ENCODE peak calls at places on chromosomes 13 and 19, in seven cellular contexts. B is ovary, D is suprapubic skin, I is sigmoid colon, H is stomach, X is GM12878, L is upper lobe of left lung. J is an unnamed sample. For H3K36me3 and H3K27me3, the result is how much of the 10 kb centered on the place peaks cover.

GRCh38 chr19:16141043-16141442 is 2.4 kb upstream of the HSH2D start:
- DNase-seq in B (no peak), D (no peak), I (no peak), H (no peak), X (peak), L (no peak), J (peak)

GRCh38 chr13:105655046-105655445 is 880.4 kb downstream of the EFNB2 start:
- DNase-seq in B (no peak), D (no peak), I (no peak), H (no peak), X (no peak), L (no peak), J (no peak)

GRCh38 chr13:38008636-38009035 is 139.1 kb upstream of the TRPC4 start:
- DNase-seq in B (no peak), D (no peak), I (no peak), H (no peak), X (no peak), L (no peak), J (peak)

GRCh38 chr13:73879346-73880020 is 254.7 kb downstream of the KLF12 start:
- DNase-seq in B (no peak), D (no peak), I (no peak), H (no peak), X (no peak), L (no peak), J (no peak)

GRCh38 chr19:2477732-2478191 is 1.8 kb downstream of the GADD45B start:
- DNase-seq in B (no peak), D (no peak), I (peak), H (no peak), X (no peak), L (peak), J (peak)

GRCh38 chr13:103403148-103403740 is 337.0 kb upstream of the SLC10A2 start:
- DNase-seq in B (no peak), D (no peak), I (no peak), H (no peak), X (no peak), L (no peak), J (no peak)

GRCh38 chr13:98484289-98485219 is 92.4 kb downstream of the STK24 start:
- DNase-seq in B (no peak), D (peak), I (peak), H (peak), X (no peak), L (no peak), J (peak)

GRCh38 chr13:109577191-109577700 is 209.1 kb downstream of the IRS2 start:
- DNase-seq in B (no peak), D (no peak), I (no peak), H (no peak), X (no peak), L (no peak), J (no peak)

GRCh38 chr13:42894765-42895181 is 97.3 kb downstream of the EPSTI1 start:
- DNase-seq in B (peak), D (no peak), I (no peak), H (no peak), X (no peak), L (no peak), J (no peak)

GRCh38 chr13:99383511-99383921 is 76.3 kb upstream of the GPR183 start:
- DNase-seq in B (no peak), D (no peak), I (no peak), H (no peak), X (no peak), L (no peak), J (no peak)

GRCh38 chr13:23921451-23921888 is 24.2 kb upstream of the C1QTNF9B start:
- DNase-seq in B (no peak), D (no peak), I (no peak), H (no peak), X (no peak), L (no peak), J (no peak)

GRCh38 chr13:113592571-113592970 is 8.0 kb downstream of the TFDP1 start:
- DNase-seq in B (no peak), D (no peak), I (peak), H (peak), X (no peak), L (no peak), J (peak)

DNA sequence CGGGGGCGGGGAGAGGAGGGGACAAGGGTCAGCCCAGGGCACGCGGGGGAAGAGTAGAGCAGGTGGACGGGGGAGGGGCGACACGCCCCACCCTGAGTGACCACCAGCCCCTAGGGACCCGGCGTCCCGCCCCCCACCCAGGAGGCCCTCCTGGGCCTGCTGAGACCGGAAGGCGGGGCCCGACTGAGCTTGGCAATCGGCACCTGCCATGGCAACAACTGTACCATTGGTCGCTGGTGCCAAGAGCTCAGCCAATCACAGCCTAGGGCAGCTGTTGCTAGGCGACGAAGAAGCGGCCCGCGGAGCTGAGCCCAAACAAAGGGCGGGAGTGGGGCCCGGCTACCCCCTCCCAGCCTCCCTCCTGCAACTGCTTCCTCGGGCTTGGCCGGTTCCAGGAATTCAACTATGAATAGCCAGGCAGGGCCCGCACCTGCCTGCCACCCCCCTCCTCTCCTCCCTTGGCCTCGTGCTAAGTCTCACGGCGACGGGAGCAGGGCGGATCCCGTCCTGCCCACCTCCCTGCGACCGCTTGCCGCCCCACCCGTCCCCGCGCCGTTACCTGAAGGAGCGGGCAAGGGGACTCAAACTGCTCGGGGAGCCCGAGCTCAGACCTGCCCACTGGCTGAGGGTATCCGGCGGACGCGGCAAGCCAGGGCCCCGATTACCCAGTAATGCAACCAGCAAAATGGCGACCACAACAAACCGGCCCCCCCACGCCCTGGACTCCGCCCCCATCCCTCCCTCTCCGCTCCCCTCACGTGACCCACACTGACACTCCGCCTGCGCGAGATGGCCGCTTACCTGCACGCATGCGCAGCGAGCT is at the start of gene DYRK1B:
- DNase-seq in B (peak), D (peak), I (peak), H (peak), X (peak), L (peak), J (peak)
- TF ChIP-seq EP300 in B (no peak), D (no peak), I (no peak), H (no peak), X (no peak), L (no peak), J (no peak)

GRCh38 chr19:8814176-8814575 is 17.9 kb downstream of the ZNF558 start:
- DNase-seq in B (no peak), D (no peak), I (no peak), H (no peak), X (no peak), L (no peak), J (no peak)
- H3K36me3 ChIP-seq in B (under half), D (half or more), I (half or more), H (half or more), X (under half), L (half or more), J (half or more)

DNA sequence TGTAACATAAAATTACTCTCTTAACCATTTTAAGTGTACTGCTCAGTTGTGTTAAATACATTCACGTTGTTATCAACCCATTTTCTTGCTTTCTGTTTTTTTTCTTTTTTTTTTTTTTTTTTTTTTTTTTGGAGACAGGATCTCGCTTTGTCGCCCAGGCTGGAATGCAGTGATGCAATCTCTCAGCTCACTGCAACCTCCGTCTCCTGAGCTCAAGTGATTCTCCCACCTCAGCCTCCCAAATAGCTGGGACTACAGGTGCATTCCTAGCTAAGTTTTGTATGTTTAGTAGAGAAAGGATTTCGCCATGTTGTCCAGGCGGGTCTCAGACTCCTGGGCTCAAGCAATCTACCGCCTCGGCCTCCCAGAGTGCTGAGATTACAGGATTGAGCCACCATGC is 42.5 kb upstream of the C13orf42 start:
- DNase-seq in B (no peak), D (no peak), I (no peak), H (no peak), X (no peak), L (no peak), J (no peak)
- H3K27me3 ChIP-seq in B (under half), D (under half), I (under half), H (under half), X (under half), L (under half), J (under half)

DNA sequence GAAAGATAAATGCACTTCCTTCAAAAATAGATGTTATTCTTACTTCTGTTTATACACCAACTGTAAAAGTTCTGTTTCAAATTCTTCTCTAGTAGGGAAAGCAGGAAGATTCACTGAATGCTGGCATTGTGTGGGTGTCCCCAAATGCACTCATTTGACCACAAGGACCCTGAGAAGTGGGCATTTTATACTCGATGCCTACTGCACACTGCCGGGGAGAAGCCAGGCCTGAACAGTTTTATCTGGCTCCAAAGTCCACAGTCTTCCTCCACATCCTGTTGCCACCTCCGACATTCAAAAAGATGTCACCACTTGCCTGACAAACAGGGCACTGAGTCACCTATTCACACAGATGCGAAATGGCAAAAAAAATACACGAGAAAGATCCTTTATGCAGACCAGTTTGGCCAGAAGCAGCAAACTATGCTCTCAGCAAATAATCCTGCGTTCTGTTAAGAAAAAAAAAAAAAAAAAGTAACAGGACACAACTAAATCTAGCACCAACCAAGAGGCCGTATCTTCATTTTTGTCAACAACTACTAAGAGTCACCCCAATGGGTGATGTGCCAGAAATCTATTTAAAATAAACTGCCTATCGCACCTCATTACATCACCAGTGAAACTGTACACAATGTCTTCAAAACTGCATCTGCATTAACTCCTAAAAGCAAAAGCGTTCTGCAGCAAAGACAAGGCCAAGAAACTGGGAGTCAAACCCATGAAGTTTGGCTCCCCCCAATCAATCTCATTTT is 6.2 kb downstream of the ZC3H4 start:
- DNase-seq in B (no peak), D (no peak), I (no peak), H (peak), X (no peak), L (no peak), J (no peak)
- TF ChIP-seq EP300 in B (no peak), D (no peak), I (no peak), H (no peak), X (no peak), L (no peak), J (peak)

GRCh38 chr13:26914624-26915023 is 154.0 kb upstream of the GPR12 start:
- DNase-seq in B (no peak), D (peak), I (no peak), H (no peak), X (peak), L (no peak), J (no peak)

GRCh38 chr13:26910754-26911465 is 150.3 kb upstream of the GPR12 start:
- DNase-seq in B (no peak), D (peak), I (no peak), H (no peak), X (no peak), L (peak), J (no peak)

GRCh38 chr13:26914148-26914547 is 153.6 kb upstream of the GPR12 start:
- DNase-seq in B (no peak), D (peak), I (no peak), H (no peak), X (no peak), L (no peak), J (no peak)

GRCh38 chr13:26909515-26909914 is 148.9 kb upstream of the GPR12 start:
- DNase-seq in B (no peak), D (peak), I (peak), H (no peak), X (no peak), L (no peak), J (no peak)
- H3K36me3 ChIP-seq in B (under half), D (under half), I (under half), H (under half), X (under half), L (under half), J (under half)

J was measured in transverse colon.